ENCODE peak calls at places on chromosomes 12 and 14, in four cellular contexts. R, Y, E and D are unnamed samples.

GRCh38 chr12:69097619-69098368 is 141.6 kb upstream of the CPSF6 start:
- DNase-seq in Y (peak), R (peak), E (no peak), D (no peak)

GRCh38 chr12:99259040-99259934 is 388.3 kb upstream of the GARIN6 start:
- DNase-seq in Y (peak), E (no peak), R (peak), D (no peak)

GRCh38 chr12:4771960-4772566 is 51.9 kb downstream of the GALNT8 start:
- DNase-seq in Y (no peak), R (no peak), E (no peak), D (no peak)

GRCh38 chr12:40253936-40254335 is 29.1 kb downstream of the LRRK2 start:
- DNase-seq in Y (no peak), R (peak), E (no peak), D (no peak)

GRCh38 chr14:54440037-54440436 is 1.1 kb downstream of the CNIH1 start:
- DNase-seq in E (no peak), Y (no peak), R (peak), D (no peak)

GRCh38 chr12:103751171-103751570 is 89.9 kb downstream of the NT5DC3 start:
- DNase-seq in E (no peak), R (no peak), Y (no peak), D (no peak)

GRCh38 chr12:77855548-77855947 is 24.9 kb downstream of the NAV3 start:
- DNase-seq in R (peak), E (no peak), Y (peak), D (no peak)

GRCh38 chr14:99773496-99774203 is 19.6 kb upstream of the EML1 start:
- DNase-seq in E (no peak), Y (no peak), R (no peak), D (no peak)

GRCh38 chr14:93717968-93718320 is 70.3 kb downstream of the PRIMA1 start:
- DNase-seq in E (no peak), R (no peak), Y (no peak), D (no peak)

GRCh38 chr14:35814371-35815005 is 5.4 kb upstream of the RALGAPA1 start:
- DNase-seq in Y (peak), E (peak), R (peak), D (no peak)

GRCh38 chr12:15193927-15194326 is 27.3 kb downstream of the RERG start:
- DNase-seq in Y (no peak), E (no peak), R (no peak), D (no peak)

GRCh38 chr14:101474563-101475467 is 86.5 kb upstream of the DIO3 start:
- DNase-seq in R (no peak), Y (no peak), E (no peak), D (no peak)

GRCh38 chr14:44369401-44370123 is 137.5 kb downstream of the FSCB start:
- DNase-seq in Y (no peak), R (no peak), E (no peak), D (no peak)

GRCh38 chr12:78802593-78802992 is 62.0 kb upstream of the SYT1 start:
- DNase-seq in R (peak), E (no peak), Y (no peak), D (no peak)

GRCh38 chr14:89845346-89845745 is 109.2 kb downstream of the EFCAB11 start:
- DNase-seq in Y (no peak), R (peak), E (no peak), D (no peak)

GRCh38 chr12:4909734-4910501 is at the start of gene KCNA1:
- DNase-seq in R (peak), E (peak), Y (peak), D (no peak)

GRCh38 chr12:97572220-97572619 is 109.6 kb downstream of the RMST start:
- DNase-seq in R (no peak), E (no peak), Y (no peak), D (no peak)

GRCh38 chr12:102216086-102216691 is 18.6 kb upstream of the PMCH start:
- DNase-seq in Y (no peak), E (no peak), R (peak), D (no peak)

GRCh38 chr14:59098377-59098776 is 90.1 kb upstream of the DAAM1 start:
- DNase-seq in R (peak), E (no peak), Y (no peak), D (no peak)

GRCh38 chr12:42446761-42447160 is 120.8 kb downstream of the PPHLN1 start:
- DNase-seq in E (no peak), R (no peak), Y (no peak), D (no peak)

GRCh38 chr14:29898470-29898869 is 29.2 kb downstream of the PRKD1 start:
- DNase-seq in Y (no peak), E (no peak), R (no peak), D (no peak)

GRCh38 chr14:94961761-94962575 is 192.1 kb upstream of the GSC start:
- DNase-seq in R (no peak), Y (no peak), E (no peak), D (no peak)

GRCh38 chr12:60148109-60148508 is 552.3 kb downstream of the SLC16A7 start:
- DNase-seq in R (peak), E (no peak), Y (no peak), D (no peak)

GRCh38 chr12:53499261-53500118 is at the start of gene MAP3K12:
- DNase-seq in Y (peak), R (peak), E (peak), D (no peak)

GRCh38 chr14:104115691-104116543 is 22.5 kb upstream of the KIF26A start:
- DNase-seq in E (no peak), Y (no peak), R (no peak), D (no peak)

GRCh38 chr14:67372833-67373232 is 12.7 kb downstream of the EIF2S1 start:
- DNase-seq in Y (no peak), E (no peak), R (no peak), D (no peak)

GRCh38 chr14:55123101-55123500 is 6.0 kb upstream of the LGALS3 start:
- DNase-seq in R (peak), Y (peak), E (no peak), D (no peak)

GRCh38 chr14:68789798-68790655 is 2.8 kb downstream of the ZFP36L1 start:
- DNase-seq in E (no peak), Y (peak), R (peak), D (no peak)

GRCh38 chr12:68733661-68734071 is 12.3 kb upstream of the SLC35E3 start:
- DNase-seq in R (peak), Y (no peak), E (no peak), D (no peak)

GRCh38 chr12:18723752-18724151 is 14.1 kb downstream of the PLCZ1 start:
- DNase-seq in Y (no peak), R (peak), E (no peak), D (no peak)

GRCh38 chr14:105855246-105855892 is 329.0 kb downstream of the TMEM121 start:
- DNase-seq in E (no peak), Y (no peak), R (no peak), D (no peak)